ENCODE peak calls at places on chromosomes 2 and 18, in nine cellular contexts. U is fibroblast of mammary gland; L is tibial nerve; Z is CD8-positive, alpha-beta T cell; H is neural progenitor cell; S is endodermal cell; I is astrocyte; C is osteoblast; Q is cardiac muscle cell. K is an unnamed sample.

GRCh38 chr2:36459725-36460137 is 104.2 kb downstream of the CRIM1 start:
- DNase-seq in U (peak), L (no peak), Z (no peak), H (peak), S (peak), I (peak), C (no peak), Q (peak), K (peak)

GRCh38 chr2:160581448-160581847 is 87.8 kb upstream of the RBMS1 start:
- DNase-seq in U (no peak), L (no peak), Z (no peak), H (peak), S (peak), I (no peak), C (no peak), Q (no peak), K (peak)

GRCh38 chr2:215900203-215900611 is 113.1 kb downstream of the MREG start:
- DNase-seq in U (peak), L (peak), Z (no peak), H (no peak), S (no peak), I (no peak), C (peak), Q (peak), K (no peak)

GRCh38 chr18:8469793-8470192 is 139.4 kb upstream of the RAB12 start:
- DNase-seq in U (peak), L (no peak), Z (no peak), H (no peak), S (no peak), I (peak), C (peak), Q (peak), K (no peak)

GRCh38 chr2:4628931-4629565 is 925.7 kb downstream of the DCDC2C start:
- DNase-seq in U (no peak), L (no peak), Z (no peak), H (peak), S (peak), I (no peak), C (no peak), Q (no peak), K (no peak)

GRCh38 chr2:71700880-71701397 is 247.6 kb downstream of the DYSF start:
- DNase-seq in U (peak), L (peak), Z (no peak), H (peak), S (no peak), I (peak), C (peak), Q (peak), K (peak)

GRCh38 chr2:189899101-189899500 is 114.9 kb downstream of the PMS1 start:
- DNase-seq in U (no peak), L (no peak), Z (no peak), H (no peak), S (no peak), I (no peak), C (no peak), Q (no peak), K (no peak)

GRCh38 chr18:37265382-37265781 is 300.2 kb downstream of the CELF4 start:
- DNase-seq in U (no peak), L (no peak), Z (no peak), H (no peak), S (no peak), I (no peak), C (no peak), Q (no peak), K (no peak)

DNA sequence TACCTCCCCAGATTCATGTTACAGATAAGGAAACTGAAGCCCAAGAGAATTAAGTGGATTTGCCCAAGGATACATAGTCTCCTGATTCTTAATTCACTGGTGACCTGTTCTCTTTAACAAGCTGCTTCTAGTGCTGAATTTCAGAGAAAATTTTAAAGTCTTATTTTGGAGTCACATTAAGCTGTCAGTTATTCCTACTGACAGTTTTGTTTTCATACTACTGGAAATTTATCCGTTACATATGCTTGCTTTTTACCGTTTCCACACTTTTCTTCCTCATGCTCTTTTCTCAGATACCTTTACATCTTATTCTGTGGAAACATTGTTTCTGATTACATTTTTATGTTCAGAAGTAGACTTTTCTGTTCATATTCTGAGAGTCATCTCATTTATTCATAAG is 1.3 kb downstream of the MOB4 start:
- DNase-seq in U (no peak), L (no peak), Z (no peak), H (no peak), S (no peak), I (no peak), C (peak), Q (no peak), K (no peak)
- H3K4me3 ChIP-seq in U (peak), L (peak), Z (peak), H (peak), S (peak), I (peak), C (peak), Q (peak), K (peak)

GRCh38 chr18:9971313-9971920 is 57.6 kb downstream of the VAPA start:
- DNase-seq in U (peak), L (peak), Z (peak), H (peak), S (peak), I (peak), C (peak), Q (peak), K (peak)

GRCh38 chr18:9975658-9976057 is 61.8 kb downstream of the VAPA start:
- DNase-seq in U (no peak), L (no peak), Z (no peak), H (no peak), S (no peak), I (no peak), C (no peak), Q (no peak), K (no peak)

GRCh38 chr18:9969247-9969646 is 55.4 kb downstream of the VAPA start:
- DNase-seq in U (no peak), L (no peak), Z (no peak), H (no peak), S (no peak), I (no peak), C (peak), Q (no peak), K (no peak)

GRCh38 chr18:9973461-9973860 is 59.6 kb downstream of the VAPA start:
- DNase-seq in U (no peak), L (no peak), Z (no peak), H (no peak), S (no peak), I (no peak), C (no peak), Q (no peak), K (no peak)

DNA sequence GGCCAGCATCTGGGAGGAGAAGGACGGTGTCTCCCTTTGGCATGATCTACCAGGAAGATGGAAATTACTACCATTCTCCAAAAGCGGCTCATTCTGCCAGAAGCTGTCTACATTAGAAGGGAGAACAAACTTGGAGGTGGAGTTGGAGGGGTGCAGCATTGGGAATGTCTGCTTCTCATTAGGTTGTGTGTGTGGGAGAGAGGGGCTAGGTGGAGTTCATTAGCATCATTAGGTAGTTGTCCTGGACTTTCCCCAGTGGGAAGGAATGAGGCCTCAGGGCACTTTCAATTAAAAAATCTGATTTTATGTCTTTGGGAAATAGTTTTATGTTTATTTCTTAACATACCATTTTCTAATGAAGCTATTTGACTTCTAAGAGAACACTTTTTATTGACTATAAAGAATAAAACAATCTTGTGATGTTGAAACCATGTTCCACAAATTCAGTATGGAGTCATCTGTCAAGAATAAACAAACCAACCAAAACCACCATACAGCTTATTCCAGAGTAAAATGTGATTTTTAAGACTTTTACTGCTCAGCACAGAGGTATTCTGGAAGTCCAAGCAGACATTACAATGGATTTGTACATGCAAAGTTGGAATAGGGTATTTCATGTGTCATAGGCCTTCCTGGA is 60.6 kb downstream of the VAPA start:
- DNase-seq in U (no peak), L (no peak), Z (no peak), H (no peak), S (no peak), I (no peak), C (peak), Q (no peak), K (no peak)
- TF ChIP-seq CTCF in U (no peak), L (no peak), Z (no peak), H (no peak), S (no peak), I (no peak), C (no peak), Q (no peak), K (no peak)

GRCh38 chr2:11616851-11617415 is 53.1 kb downstream of the NTSR2 start:
- DNase-seq in U (no peak), L (no peak), Z (no peak), H (no peak), S (no peak), I (no peak), C (no peak), Q (no peak), K (no peak)
- H3K4me3 ChIP-seq in U (no peak), L (no peak), Z (no peak), H (no peak), S (no peak), I (no peak), C (no peak), Q (no peak), K (no peak)

GRCh38 chr2:120881981-120882788 is 146.5 kb downstream of the GLI2 start:
- DNase-seq in U (no peak), L (peak), Z (no peak), H (no peak), S (no peak), I (no peak), C (peak), Q (no peak), K (no peak)
- TF ChIP-seq CTCF in U (no peak), L (no peak), Z (no peak), H (no peak), S (no peak), I (no peak), C (no peak), Q (no peak), K (no peak)

DNA sequence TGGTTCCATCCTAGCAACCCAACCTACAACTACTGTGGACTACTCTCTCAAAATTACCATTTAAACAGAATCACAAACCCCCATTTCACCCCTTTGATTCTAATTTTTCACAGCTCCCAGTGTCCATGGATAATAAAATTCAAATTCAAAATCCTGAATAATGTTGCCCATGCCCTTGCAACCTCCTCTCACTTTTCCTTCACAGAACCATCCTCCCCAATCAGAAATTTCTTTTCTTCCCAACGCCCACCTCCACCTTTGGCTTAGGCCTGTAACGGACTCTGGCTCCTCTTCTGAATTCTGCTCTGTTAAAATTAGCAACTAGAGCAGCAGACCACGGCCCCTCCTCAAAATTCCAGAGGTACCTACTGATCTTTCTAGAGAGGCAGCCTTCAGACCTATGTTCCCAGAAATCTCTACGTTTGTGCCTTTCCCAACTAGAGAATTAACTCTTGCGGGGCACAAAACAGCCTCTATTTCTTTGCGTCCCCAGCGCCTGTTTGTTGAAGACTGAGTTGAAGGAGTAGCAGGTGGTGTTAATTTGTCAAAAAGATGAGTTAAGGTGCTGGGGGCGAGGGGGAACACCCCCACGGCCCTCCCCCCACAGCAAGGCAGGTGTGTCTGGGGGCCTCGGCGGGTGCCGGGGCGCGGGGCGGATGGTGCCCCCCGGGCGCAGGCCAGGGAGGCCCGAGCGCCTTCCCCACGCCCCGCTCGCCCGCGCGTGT is 428 bp upstream of the MAP3K20 start:
- DNase-seq in U (no peak), L (no peak), Z (no peak), H (peak), S (no peak), I (no peak), C (no peak), Q (no peak), K (no peak)
- H3K4me3 ChIP-seq in U (peak), L (peak), Z (peak), H (peak), S (peak), I (peak), C (peak), Q (peak), K (peak)

GRCh38 chr2:171390941-171391516 is 42.8 kb downstream of the METTL8 start:
- DNase-seq in U (peak), L (no peak), Z (no peak), H (no peak), S (no peak), I (peak), C (no peak), Q (peak), K (no peak)

GRCh38 chr2:171391532-171391931 is 42.3 kb downstream of the METTL8 start:
- DNase-seq in U (no peak), L (no peak), Z (no peak), H (no peak), S (peak), I (no peak), C (no peak), Q (no peak), K (peak)

GRCh38 chr2:171387052-171387451 is 46.7 kb downstream of the METTL8 start:
- DNase-seq in U (no peak), L (no peak), Z (no peak), H (no peak), S (peak), I (no peak), C (no peak), Q (no peak), K (no peak)

GRCh38 chr2:171389325-171389724 is 44.5 kb downstream of the METTL8 start:
- DNase-seq in U (no peak), L (no peak), Z (no peak), H (no peak), S (no peak), I (no peak), C (no peak), Q (no peak), K (no peak)

GRCh38 chr2:171389780-171390179 is 44.0 kb downstream of the METTL8 start:
- DNase-seq in U (no peak), L (no peak), Z (no peak), H (no peak), S (no peak), I (no peak), C (no peak), Q (no peak), K (no peak)
- TF ChIP-seq CTCF in U (no peak), L (no peak), Z (no peak), H (no peak), S (no peak), I (no peak), C (no peak), Q (no peak), K (no peak)